ENCODE peak calls at places on chromosomes 16 and 17, in ten cellular contexts. One of them, this sample, is unnamed.
A peak's percentile ranks its signal among the peaks of the same experiment; 100 is the strongest.

GRCh38 chr17:82406131-82406671 is 11.9 kb upstream of the HEXD start:
- DNase-seq in NCI-H2171: no peak
- DNase-seq in pancreas: no peak
- DNase-seq in heart right ventricle: no peak
- DNase-seq in iris pigment epithelial cell: no peak
- DNase-seq in central memory CD4-positive, alpha-beta T cell: no peak
- DNase-seq in NK-92 treated with Interleukin-12 subunit alpha and Interleukin-12 subunit beta, amount 100 ng/mL, for 24 hours: no peak
- DNase-seq in iPS-NIHi11: no peak
- DNase-seq in heart left ventricle: no peak
- DNase-seq in brain microvascular endothelial cell: no peak
- DNase-seq in this sample: no peak

GRCh38 chr16:23232806-23233205 is 50.3 kb downstream of the SCNN1G start:
- DNase-seq in NCI-H2171: no peak
- DNase-seq in pancreas: no peak
- DNase-seq in heart right ventricle: no peak
- DNase-seq in iris pigment epithelial cell: no peak
- DNase-seq in central memory CD4-positive, alpha-beta T cell: no peak
- DNase-seq in NK-92 treated with Interleukin-12 subunit alpha and Interleukin-12 subunit beta, amount 100 ng/mL, for 24 hours: no peak
- DNase-seq in iPS-NIHi11: no peak
- DNase-seq in heart left ventricle: no peak
- DNase-seq in brain microvascular endothelial cell: no peak
- DNase-seq in this sample: no peak

GRCh38 chr17:43572368-43572980 is 26.3 kb upstream of the ETV4 start:
- DNase-seq in NCI-H2171: no peak
- DNase-seq in pancreas: no peak
- DNase-seq in heart right ventricle: no peak
- DNase-seq in iris pigment epithelial cell: no peak
- DNase-seq in central memory CD4-positive, alpha-beta T cell: no peak
- DNase-seq in NK-92 treated with Interleukin-12 subunit alpha and Interleukin-12 subunit beta, amount 100 ng/mL, for 24 hours: no peak
- DNase-seq in iPS-NIHi11: no peak
- DNase-seq in heart left ventricle: no peak
- DNase-seq in brain microvascular endothelial cell: no peak
- DNase-seq in this sample: no peak

GRCh38 chr16:50012182-50012581 is 12.8 kb upstream of the CNEP1R1 start:
- DNase-seq in NCI-H2171: no peak
- DNase-seq in pancreas: no peak
- DNase-seq in heart right ventricle: no peak
- DNase-seq in iris pigment epithelial cell: no peak
- DNase-seq in central memory CD4-positive, alpha-beta T cell: no peak
- DNase-seq in NK-92 treated with Interleukin-12 subunit alpha and Interleukin-12 subunit beta, amount 100 ng/mL, for 24 hours: no peak
- DNase-seq in iPS-NIHi11: no peak
- DNase-seq in heart left ventricle: no peak
- DNase-seq in brain microvascular endothelial cell: no peak
- DNase-seq in this sample: no peak

GRCh38 chr17:10121971-10122707 is 76.3 kb downstream of the GAS7 start:
- DNase-seq in NCI-H2171: peak; percentile 8
- DNase-seq in pancreas: no peak
- DNase-seq in heart right ventricle: no peak
- DNase-seq in iris pigment epithelial cell: no peak
- DNase-seq in central memory CD4-positive, alpha-beta T cell: no peak
- DNase-seq in NK-92 treated with Interleukin-12 subunit alpha and Interleukin-12 subunit beta, amount 100 ng/mL, for 24 hours: no peak
- DNase-seq in iPS-NIHi11: no peak
- DNase-seq in heart left ventricle: no peak
- DNase-seq in brain microvascular endothelial cell: no peak
- DNase-seq in this sample: no peak

GRCh38 chr17:42781639-42782401 is 1.4 kb downstream of the WNK4 start:
- DNase-seq in NCI-H2171: no peak
- DNase-seq in pancreas: no peak
- DNase-seq in heart right ventricle: no peak
- DNase-seq in iris pigment epithelial cell: no peak
- DNase-seq in central memory CD4-positive, alpha-beta T cell: no peak
- DNase-seq in NK-92 treated with Interleukin-12 subunit alpha and Interleukin-12 subunit beta, amount 100 ng/mL, for 24 hours: no peak
- DNase-seq in iPS-NIHi11: no peak
- DNase-seq in heart left ventricle: no peak
- DNase-seq in brain microvascular endothelial cell: no peak
- DNase-seq in this sample: no peak

GRCh38 chr16:57190136-57190535 is 4.0 kb downstream of the RSPRY1 start:
- DNase-seq in NCI-H2171: no peak
- DNase-seq in pancreas: no peak
- DNase-seq in heart right ventricle: no peak
- DNase-seq in iris pigment epithelial cell: peak; percentile 39
- DNase-seq in central memory CD4-positive, alpha-beta T cell: no peak
- DNase-seq in NK-92 treated with Interleukin-12 subunit alpha and Interleukin-12 subunit beta, amount 100 ng/mL, for 24 hours: no peak
- DNase-seq in iPS-NIHi11: no peak
- DNase-seq in heart left ventricle: no peak
- DNase-seq in brain microvascular endothelial cell: no peak
- DNase-seq in this sample: no peak

GRCh38 chr17:1228752-1229353 is 41.4 kb upstream of the BHLHA9 start:
- DNase-seq in NCI-H2171: no peak
- DNase-seq in pancreas: no peak
- DNase-seq in heart right ventricle: no peak
- DNase-seq in iris pigment epithelial cell: no peak
- DNase-seq in central memory CD4-positive, alpha-beta T cell: no peak
- DNase-seq in NK-92 treated with Interleukin-12 subunit alpha and Interleukin-12 subunit beta, amount 100 ng/mL, for 24 hours: no peak
- DNase-seq in iPS-NIHi11: peak; percentile 79
- DNase-seq in heart left ventricle: no peak
- DNase-seq in brain microvascular endothelial cell: no peak
- DNase-seq in this sample: no peak

GRCh38 chr16:79997257-79997656 is 396.7 kb upstream of the MAF start:
- DNase-seq in NCI-H2171: no peak
- DNase-seq in pancreas: no peak
- DNase-seq in heart right ventricle: no peak
- DNase-seq in iris pigment epithelial cell: peak; percentile 32
- DNase-seq in central memory CD4-positive, alpha-beta T cell: no peak
- DNase-seq in NK-92 treated with Interleukin-12 subunit alpha and Interleukin-12 subunit beta, amount 100 ng/mL, for 24 hours: no peak
- DNase-seq in iPS-NIHi11: peak; percentile 38
- DNase-seq in heart left ventricle: no peak
- DNase-seq in brain microvascular endothelial cell: no peak
- DNase-seq in this sample: no peak

GRCh38 chr17:70137451-70138230 is 31.7 kb upstream of the KCNJ2 start:
- DNase-seq in NCI-H2171: no peak
- DNase-seq in pancreas: peak; percentile 29
- DNase-seq in heart right ventricle: peak; percentile 57
- DNase-seq in iris pigment epithelial cell: peak; percentile 96
- DNase-seq in central memory CD4-positive, alpha-beta T cell: no peak
- DNase-seq in NK-92 treated with Interleukin-12 subunit alpha and Interleukin-12 subunit beta, amount 100 ng/mL, for 24 hours: no peak
- DNase-seq in iPS-NIHi11: no peak
- DNase-seq in heart left ventricle: peak; percentile 34
- DNase-seq in brain microvascular endothelial cell: peak; percentile 76
- DNase-seq in this sample: no peak

GRCh38 chr16:11597737-11598136 is 11.0 kb upstream of the LITAF start:
- DNase-seq in NCI-H2171: no peak
- DNase-seq in pancreas: no peak
- DNase-seq in heart right ventricle: no peak
- DNase-seq in iris pigment epithelial cell: no peak
- DNase-seq in central memory CD4-positive, alpha-beta T cell: no peak
- DNase-seq in NK-92 treated with Interleukin-12 subunit alpha and Interleukin-12 subunit beta, amount 100 ng/mL, for 24 hours: no peak
- DNase-seq in iPS-NIHi11: no peak
- DNase-seq in heart left ventricle: no peak
- DNase-seq in brain microvascular endothelial cell: no peak
- DNase-seq in this sample: no peak

GRCh38 chr16:56950881-56951771 is 10.6 kb upstream of the CETP start:
- DNase-seq in NCI-H2171: no peak
- DNase-seq in pancreas: peak; percentile 76
- DNase-seq in heart right ventricle: peak; percentile 26
- DNase-seq in iris pigment epithelial cell: peak; percentile 53
- DNase-seq in central memory CD4-positive, alpha-beta T cell: peak; percentile 31
- DNase-seq in NK-92 treated with Interleukin-12 subunit alpha and Interleukin-12 subunit beta, amount 100 ng/mL, for 24 hours: peak; percentile 21
- DNase-seq in iPS-NIHi11: peak; percentile 78
- DNase-seq in heart left ventricle: no peak
- DNase-seq in brain microvascular endothelial cell: peak; percentile 54
- DNase-seq in this sample: peak; percentile 43

GRCh38 chr16:12767897-12768296 is 35.8 kb downstream of the CPPED1 start:
- DNase-seq in NCI-H2171: no peak
- DNase-seq in pancreas: no peak
- DNase-seq in heart right ventricle: no peak
- DNase-seq in iris pigment epithelial cell: peak; percentile 88
- DNase-seq in central memory CD4-positive, alpha-beta T cell: no peak
- DNase-seq in NK-92 treated with Interleukin-12 subunit alpha and Interleukin-12 subunit beta, amount 100 ng/mL, for 24 hours: no peak
- DNase-seq in iPS-NIHi11: no peak
- DNase-seq in heart left ventricle: no peak
- DNase-seq in brain microvascular endothelial cell: no peak
- DNase-seq in this sample: no peak

GRCh38 chr16:70689970-70690905 is 4.4 kb upstream of the MTSS2 start:
- DNase-seq in NCI-H2171: peak; percentile 25
- DNase-seq in pancreas: no peak
- DNase-seq in heart right ventricle: no peak
- DNase-seq in iris pigment epithelial cell: no peak
- DNase-seq in central memory CD4-positive, alpha-beta T cell: no peak
- DNase-seq in NK-92 treated with Interleukin-12 subunit alpha and Interleukin-12 subunit beta, amount 100 ng/mL, for 24 hours: no peak
- DNase-seq in iPS-NIHi11: no peak
- DNase-seq in heart left ventricle: no peak
- DNase-seq in brain microvascular endothelial cell: no peak
- DNase-seq in this sample: peak; percentile 40

GRCh38 chr17:75370288-75370687 is 35.2 kb downstream of the GRB2 start:
- DNase-seq in NCI-H2171: no peak
- DNase-seq in pancreas: peak; percentile 31
- DNase-seq in heart right ventricle: peak; percentile 36
- DNase-seq in iris pigment epithelial cell: no peak
- DNase-seq in central memory CD4-positive, alpha-beta T cell: no peak
- DNase-seq in NK-92 treated with Interleukin-12 subunit alpha and Interleukin-12 subunit beta, amount 100 ng/mL, for 24 hours: no peak
- DNase-seq in iPS-NIHi11: no peak
- DNase-seq in heart left ventricle: peak; percentile 50
- DNase-seq in brain microvascular endothelial cell: no peak
- DNase-seq in this sample: no peak

GRCh38 chr16:16867994-16868393 is 489.1 kb downstream of the NPIPA7 start:
- DNase-seq in NCI-H2171: no peak
- DNase-seq in pancreas: no peak
- DNase-seq in heart right ventricle: no peak
- DNase-seq in iris pigment epithelial cell: no peak
- DNase-seq in central memory CD4-positive, alpha-beta T cell: no peak
- DNase-seq in NK-92 treated with Interleukin-12 subunit alpha and Interleukin-12 subunit beta, amount 100 ng/mL, for 24 hours: no peak
- DNase-seq in iPS-NIHi11: peak; percentile 17
- DNase-seq in heart left ventricle: no peak
- DNase-seq in brain microvascular endothelial cell: no peak
- DNase-seq in this sample: no peak

GRCh38 chr17:2158011-2158410 is 103.1 kb downstream of the HIC1 start:
- DNase-seq in NCI-H2171: no peak
- DNase-seq in pancreas: no peak
- DNase-seq in heart right ventricle: no peak
- DNase-seq in iris pigment epithelial cell: peak; percentile 99
- DNase-seq in central memory CD4-positive, alpha-beta T cell: no peak
- DNase-seq in NK-92 treated with Interleukin-12 subunit alpha and Interleukin-12 subunit beta, amount 100 ng/mL, for 24 hours: no peak
- DNase-seq in iPS-NIHi11: no peak
- DNase-seq in heart left ventricle: no peak
- DNase-seq in brain microvascular endothelial cell: peak; percentile 73
- DNase-seq in this sample: no peak